ENCODE peak calls at places on chromosomes 1 and 21, in four cellular contexts. S is AG04450, K is left ventricle myocardium inferior, O is GM06990. M is an unnamed sample.

GRCh38 chr1:50658421-50659076 is 235.3 kb upstream of the DMRTA2 start:
- DNase-seq in K (no peak), S (no peak), O (no peak), M (no peak)

GRCh38 chr1:37846634-37847339 is 12.6 kb downstream of the MTF1 start:
- DNase-seq in K (no peak), S (no peak), O (no peak), M (no peak)

GRCh38 chr1:44707959-44708831 is 22.8 kb downstream of the RNU5D-1 start:
- DNase-seq in K (no peak), O (no peak), S (no peak), M (peak)

GRCh38 chr1:116379057-116379630 is 6.1 kb downstream of the ATP1A1 start:
- DNase-seq in O (no peak), K (no peak), S (no peak), M (no peak)

GRCh38 chr21:35732788-35733187 is 327.5 kb downstream of the SETD4 start:
- DNase-seq in K (no peak), O (no peak), S (no peak), M (no peak)

GRCh38 chr21:43362306-43362927 is 64.5 kb downstream of the SIK1 start:
- DNase-seq in O (peak), S (peak), K (peak), M (peak)

GRCh38 chr1:165367375-165367993 is 11.0 kb upstream of the LMX1A start:
- DNase-seq in O (no peak), S (peak), K (peak), M (peak)

GRCh38 chr21:42038826-42039425 is 28.8 kb upstream of the ZBTB21 start:
- DNase-seq in S (peak), O (no peak), K (no peak), M (no peak)

GRCh38 chr1:60913039-60913438 is 169.3 kb upstream of the NFIA start:
- DNase-seq in S (no peak), K (no peak), O (no peak), M (no peak)

GRCh38 chr1:18743233-18743632 is 112.6 kb downstream of the PAX7 start:
- DNase-seq in S (no peak), O (no peak), K (no peak), M (no peak)
- TF ChIP-seq CTCF in S (no peak), O (peak), K (no peak), M (no peak)

GRCh38 chr1:219067350-219067712 is 106.3 kb upstream of the LYPLAL1 start:
- DNase-seq in K (no peak), O (no peak), S (no peak), M (no peak)
- TF ChIP-seq CTCF in K (no peak), O (no peak), S (no peak), M (no peak)

GRCh38 chr1:247077234-247077633 is 1.4 kb downstream of the ZNF670 start:
- DNase-seq in S (no peak), K (no peak), O (no peak), M (no peak)
- TF ChIP-seq CTCF in S (peak), K (no peak), O (no peak), M (no peak)

GRCh38 chr1:31065310-31066217 is at the start of gene PUM1:
- DNase-seq in K (peak), S (peak), O (peak), M (peak)
- TF ChIP-seq CTCF in K (peak), S (no peak), O (peak), M (no peak)

M was measured in GM10248.